ENCODE peak calls at places on chromosomes 13 and 19, in five cellular contexts. I is HCT116, H is GM12878, D is K562, W is HepG2. N is an unnamed sample. For H3K4me1, the result is how much of the 10 kb centered on the place peaks cover.

GRCh38 chr13:101416181-101417042 is at the start of gene NALCN:
- DNase-seq in H (no peak), W (no peak), I (no peak), D (no peak), N (peak)

GRCh38 chr19:23507441-23507840 is 112.2 kb upstream of the ZNF91 start:
- DNase-seq in I (no peak), D (no peak), W (no peak), H (no peak), N (no peak)

GRCh38 chr19:15455996-15456395 is 6.2 kb upstream of the WIZ start:
- DNase-seq in H (no peak), I (no peak), W (no peak), D (no peak), N (no peak)

GRCh38 chr19:3118232-3119070 is 17.4 kb upstream of the GNA15 start:
- DNase-seq in I (no peak), H (no peak), D (no peak), W (no peak), N (no peak)

GRCh38 chr13:71290963-71291937 is 575.8 kb downstream of the DACH1 start:
- DNase-seq in W (peak), H (peak), I (no peak), D (no peak), N (no peak)

GRCh38 chr19:47156861-47157454 is 26.3 kb downstream of the SAE1 start:
- DNase-seq in I (no peak), D (no peak), W (no peak), H (peak), N (no peak)

GRCh38 chr19:42091300-42092266 is 15.6 kb downstream of the ZNF574 start:
- DNase-seq in D (no peak), H (no peak), I (no peak), W (no peak), N (peak)

GRCh38 chr13:114024603-114025431 is 50.9 kb upstream of the C13orf46 start:
- DNase-seq in I (no peak), H (no peak), D (no peak), W (no peak), N (no peak)

GRCh38 chr13:51479199-51479523 is 26.3 kb upstream of the INTS6 start:
- DNase-seq in D (no peak), I (no peak), H (no peak), W (peak), N (no peak)

GRCh38 chr13:43127103-43127817 is 103.9 kb downstream of the DNAJC15 start:
- DNase-seq in I (no peak), D (no peak), W (no peak), H (no peak), N (no peak)

GRCh38 chr13:113061271-113061625 is 44.3 kb upstream of the F7 start:
- DNase-seq in H (no peak), D (no peak), W (no peak), I (no peak), N (no peak)

GRCh38 chr13:37102896-37103295 is 2.6 kb downstream of the CSNK1A1L start:
- DNase-seq in I (no peak), D (no peak), W (no peak), H (no peak), N (no peak)

GRCh38 chr19:8004723-8005513 is 523 bp downstream of the ELAVL1 start:
- DNase-seq in I (no peak), H (no peak), W (no peak), D (peak), N (peak)

GRCh38 chr13:52461265-52461664 is 6.0 kb downstream of the CKAP2 start:
- DNase-seq in H (no peak), W (no peak), D (no peak), I (no peak), N (no peak)

GRCh38 chr19:2266183-2266993 is 10.2 kb upstream of the JSRP1 start:
- DNase-seq in I (no peak), H (peak), D (peak), W (peak), N (peak)

GRCh38 chr13:62747629-62748028 is 1332.0 kb upstream of the PCDH20 start:
- DNase-seq in H (no peak), W (no peak), I (no peak), D (no peak), N (no peak)

GRCh38 chr13:98975822-98976261 is 2.0 kb downstream of the DOCK9 start:
- DNase-seq in D (peak), W (no peak), I (no peak), H (no peak), N (no peak)

GRCh38 chr13:113493315-113493951 is 2.9 kb upstream of the DCUN1D2 start:
- DNase-seq in D (peak), H (peak), I (peak), W (peak), N (no peak)

GRCh38 chr13:84630486-84630885 is 748.2 kb upstream of the SLITRK1 start:
- DNase-seq in H (no peak), D (no peak), I (no peak), W (no peak), N (no peak)

GRCh38 chr19:51163257-51163656 is 21.2 kb downstream of the SIGLEC7 start:
- DNase-seq in H (no peak), W (no peak), I (no peak), D (no peak), N (no peak)

GRCh38 chr19:2227415-2228156 is 8.5 kb downstream of the PLEKHJ1 start:
- DNase-seq in H (no peak), W (no peak), I (no peak), D (no peak), N (no peak)

GRCh38 chr13:112764864-112765561 is 75.2 kb downstream of the ATP11A start:
- DNase-seq in W (no peak), D (no peak), H (no peak), I (no peak), N (no peak)

GRCh38 chr19:57559008-57559403 is 657 bp downstream of the ZNF550 start:
- DNase-seq in W (peak), H (no peak), I (no peak), D (peak), N (peak)

GRCh38 chr13:95784161-95784880 is 107.4 kb downstream of the DNAJC3 start:
- DNase-seq in D (no peak), W (peak), I (no peak), H (no peak), N (no peak)

GRCh38 chr13:23552661-23553060 is 17.6 kb upstream of the TNFRSF19 start:
- DNase-seq in W (no peak), I (no peak), D (no peak), H (no peak), N (no peak)

GRCh38 chr19:51123381-51124186 is 1.1 kb upstream of the SIGLEC9 start:
- DNase-seq in W (no peak), I (no peak), D (no peak), H (no peak), N (no peak)

GRCh38 chr13:31556376-31556775 is 182.9 kb upstream of the RXFP2 start:
- DNase-seq in W (no peak), I (no peak), D (no peak), H (no peak), N (no peak)

GRCh38 chr19:16200776-16201391 is 3.2 kb downstream of the AP1M1 start:
- DNase-seq in H (no peak), W (no peak), I (no peak), D (no peak), N (no peak)

DNA sequence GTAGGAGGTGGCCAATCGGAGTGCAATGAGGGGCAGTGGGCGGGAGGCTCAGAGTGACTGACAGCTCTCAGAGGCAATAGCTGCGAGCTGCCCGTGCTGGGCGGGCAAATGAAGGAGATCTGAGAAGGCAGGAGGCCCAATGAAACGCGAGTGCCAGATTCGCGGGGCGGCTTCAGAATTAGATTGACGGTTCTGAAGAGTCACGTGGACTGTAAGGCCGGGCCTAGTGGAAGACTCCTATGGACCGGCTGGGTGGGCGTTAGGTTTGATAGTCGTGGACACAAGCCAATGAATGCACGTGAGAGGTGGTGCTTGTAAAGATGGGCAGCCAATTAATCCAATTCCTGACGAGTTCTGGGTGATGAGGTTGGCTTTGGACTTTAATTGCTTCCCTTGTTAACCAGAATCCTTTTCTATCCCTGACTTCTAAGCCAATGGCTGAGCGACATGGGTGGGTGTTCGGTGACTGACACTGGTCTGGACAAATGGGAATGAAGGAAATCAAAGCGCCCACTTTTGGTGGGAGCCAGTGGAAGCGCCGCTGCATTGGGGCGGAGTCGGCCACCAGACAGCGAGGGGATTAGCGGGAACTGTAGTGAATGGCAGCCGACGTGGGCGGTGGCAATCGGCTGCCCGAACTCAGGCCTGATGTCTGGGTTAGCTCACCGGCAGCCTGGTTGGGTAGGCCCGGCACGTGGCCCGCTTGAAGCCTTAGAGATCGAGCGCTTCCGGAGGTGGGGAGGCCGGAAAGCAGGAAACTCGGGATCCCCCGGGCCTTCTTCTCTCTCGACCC is 524 bp upstream of the KHSRP start:
- DNase-seq in W (peak), D (peak), H (peak), I (peak), N (peak)
- H3K9ac ChIP-seq in W (peak), D (peak), H (no peak), I (peak), N (no peak)

DNA sequence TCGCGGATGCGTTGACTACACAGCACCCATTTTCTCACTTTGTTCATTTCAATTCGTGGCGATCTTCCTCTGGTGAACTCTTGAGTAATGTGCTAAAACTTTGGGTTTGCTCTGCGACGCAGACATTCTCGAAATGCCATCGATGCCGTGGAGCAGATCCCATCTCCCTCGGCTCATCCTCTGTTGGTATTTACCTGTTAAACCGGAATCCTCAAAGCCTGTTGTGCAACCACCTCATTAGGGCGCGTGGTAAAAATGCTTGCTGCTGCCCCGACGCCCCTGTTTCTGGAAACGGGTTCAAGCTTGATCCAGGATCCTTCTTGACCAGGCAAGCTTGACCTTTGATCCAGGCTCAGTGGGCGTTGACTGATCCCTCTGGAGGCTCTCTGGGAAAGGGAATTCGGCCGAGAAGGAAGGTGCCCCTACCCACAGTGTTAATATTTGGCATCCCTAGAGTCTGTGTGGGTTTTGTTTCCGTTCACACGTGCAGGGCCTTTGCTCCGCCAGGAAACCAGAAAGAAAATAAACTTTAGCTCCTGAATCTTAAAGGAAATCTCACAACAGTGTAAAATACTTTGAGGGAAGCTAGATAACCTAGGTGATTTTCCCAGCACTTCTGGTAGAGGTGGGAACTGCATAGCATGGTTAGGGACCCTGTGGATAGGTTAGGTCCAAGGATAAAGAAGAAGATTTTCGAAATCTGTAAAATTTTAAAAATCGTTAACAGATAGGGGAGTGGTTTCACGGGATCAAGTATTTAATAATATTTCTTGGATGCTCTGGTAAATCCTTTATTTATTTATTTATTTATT is 1.0 kb downstream of the LSM14A start:
- DNase-seq in H (no peak), D (peak), W (peak), I (no peak), N (peak)
- H3K4me1 ChIP-seq in H (under half), D (under half), W (half or more), I (under half), N (under half)

GRCh38 chr19:33819496-33819874 is 22.8 kb downstream of the KCTD15 start:
- DNase-seq in W (no peak), I (no peak), D (peak), H (no peak), N (no peak)

GRCh38 chr19:33818426-33818825 is 21.8 kb downstream of the KCTD15 start:
- DNase-seq in H (no peak), D (peak), W (no peak), I (no peak), N (peak)

GRCh38 chr19:33823341-33823740 is 26.7 kb downstream of the KCTD15 start:
- DNase-seq in W (no peak), I (no peak), H (no peak), D (no peak), N (no peak)

GRCh38 chr19:33821871-33822270 is 25.2 kb downstream of the KCTD15 start:
- DNase-seq in H (no peak), W (no peak), I (no peak), D (no peak), N (no peak)

GRCh38 chr19:33819875-33820781 is 23.5 kb downstream of the KCTD15 start:
- DNase-seq in W (peak), H (no peak), D (peak), I (no peak), N (peak)
- TF ChIP-seq JUND in W (no peak), H (no peak), D (no peak), I (no peak), N (no peak)

GRCh38 chr19:934197-934840 is 8.5 kb downstream of the ARID3A start:
- DNase-seq in D (no peak), W (no peak), I (no peak), H (no peak), N (no peak)

GRCh38 chr19:934865-935422 is 9.1 kb downstream of the ARID3A start:
- DNase-seq in H (no peak), I (no peak), D (no peak), W (peak), N (peak)

GRCh38 chr19:931860-932646 is 6.2 kb downstream of the ARID3A start:
- DNase-seq in H (no peak), I (no peak), D (no peak), W (no peak), N (no peak)

GRCh38 chr19:933553-933882 is 7.7 kb downstream of the ARID3A start:
- DNase-seq in D (no peak), W (no peak), I (no peak), H (no peak), N (no peak)

GRCh38 chr19:932647-933552 is 7.1 kb downstream of the ARID3A start:
- DNase-seq in W (no peak), I (no peak), D (no peak), H (no peak), N (peak)
- H3K9ac ChIP-seq in W (no peak), I (no peak), D (no peak), H (peak), N (peak)

DNA sequence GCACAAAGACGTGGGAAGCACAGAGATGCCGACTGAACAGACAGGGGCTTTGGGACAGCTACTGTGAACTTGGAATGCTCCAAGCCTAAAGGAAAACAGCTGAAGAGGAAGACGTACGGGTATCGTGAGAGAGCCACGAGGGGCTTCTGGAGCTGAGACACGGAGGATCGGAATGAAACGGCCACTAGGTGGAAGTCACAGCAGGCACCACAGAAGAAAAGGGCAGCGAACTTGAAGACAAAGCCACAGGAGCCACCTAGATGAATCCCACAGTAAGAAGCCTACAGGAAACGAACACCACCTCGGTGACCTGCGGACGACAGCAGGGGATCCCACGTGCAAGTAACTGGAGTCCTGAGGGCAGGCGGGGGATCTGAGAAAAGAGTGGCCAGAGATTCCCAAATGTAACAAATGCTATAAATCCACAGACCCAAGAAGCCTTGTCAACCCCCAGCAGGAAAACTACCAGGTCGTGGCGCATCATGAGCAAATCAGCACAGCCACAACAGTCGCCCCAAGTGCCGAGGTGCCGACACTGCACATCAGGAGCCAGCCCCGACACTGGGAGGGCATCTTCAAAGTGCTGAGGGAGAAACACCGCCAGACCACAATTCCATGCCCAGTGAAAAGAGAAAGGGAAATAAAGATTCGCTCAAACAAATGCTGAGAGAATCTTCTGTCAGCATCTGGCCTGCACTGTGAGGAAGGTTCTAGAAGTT is 39.3 kb upstream of the ISYNA1 start:
- DNase-seq in W (no peak), H (no peak), D (peak), I (no peak), N (no peak)
- H3K4me1 ChIP-seq in W (half or more), H (under half), D (under half), I (under half), N (under half)

GRCh38 chr13:25088562-25089221 is 7.2 kb upstream of the PABPC3 start:
- DNase-seq in H (no peak), W (no peak), D (no peak), I (no peak), N (no peak)

GRCh38 chr13:25085125-25085742 is 10.7 kb upstream of the PABPC3 start:
- DNase-seq in H (no peak), D (no peak), W (peak), I (peak), N (peak)

GRCh38 chr13:25080773-25081172 is 15.2 kb upstream of the PABPC3 start:
- DNase-seq in I (no peak), W (no peak), H (no peak), D (peak), N (no peak)

DNA sequence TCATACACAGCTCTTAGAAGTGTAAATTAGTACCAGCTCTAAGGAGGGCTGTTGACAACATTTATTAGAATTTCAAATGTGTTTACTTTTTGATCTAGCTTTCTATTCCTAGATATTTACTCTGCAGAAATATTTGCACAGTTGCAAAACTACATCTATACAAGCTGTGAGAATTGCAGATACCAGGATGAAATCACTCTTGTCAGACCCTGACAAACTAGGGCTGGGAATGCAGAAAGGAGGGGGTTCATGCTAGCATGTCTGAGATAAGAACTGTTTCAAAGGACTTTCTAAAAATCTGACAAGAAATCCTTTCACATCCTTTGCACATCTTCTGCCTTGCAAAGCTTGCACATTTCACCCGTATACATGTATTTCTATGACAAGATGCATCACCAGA is 11.8 kb upstream of the PABPC3 start:
- DNase-seq in W (no peak), I (no peak), D (no peak), H (no peak), N (no peak)
- TF ChIP-seq JUND in W (no peak), I (no peak), D (no peak), H (no peak), N (no peak)

GRCh38 chr19:43639507-43640423 is at the start of gene CADM4:
- DNase-seq in I (no peak), D (peak), W (no peak), H (no peak), N (peak)
- H3K9ac ChIP-seq in I (peak), D (no peak), W (peak), H (no peak), N (no peak)

N was measured in SK-N-SH.